ENCODE peak calls at places on chromosome 9, in seven cellular contexts. F is WERI-Rb-1, O is GM23248, U is heart left ventricle, H is bronchial epithelial cell, Q is brain microvascular endothelial cell, E is IMR-90. I is an unnamed sample. For H3K27me3, the result is how much of the 10 kb centered on the place peaks cover.

GRCh38 chr9:125867752-125868400 is 120.7 kb downstream of the PBX3 start:
- DNase-seq in F (no peak), O (peak), U (no peak), E (peak), Q (peak), H (peak), I (no peak)

GRCh38 chr9:22244141-22245011 is 202.2 kb upstream of the DMRTA1 start:
- DNase-seq in E (peak), F (peak), O (peak), U (no peak), H (peak), Q (peak), I (no peak)

GRCh38 chr9:123063172-123063508 is 29.7 kb downstream of the GPR21 start:
- DNase-seq in H (no peak), O (peak), Q (no peak), E (peak), F (no peak), U (no peak), I (no peak)

GRCh38 chr9:130587921-130588320 is 8.5 kb downstream of the FUBP3 start:
- DNase-seq in F (no peak), Q (no peak), U (no peak), E (no peak), H (no peak), O (no peak), I (no peak)

GRCh38 chr9:130186839-130187522 is 14.8 kb downstream of the NCS1 start:
- DNase-seq in O (peak), Q (no peak), F (peak), U (no peak), E (peak), H (peak), I (peak)

GRCh38 chr9:130627051-130627450 is 37.3 kb upstream of the PRDM12 start:
- DNase-seq in H (no peak), E (no peak), U (no peak), Q (no peak), O (no peak), F (no peak), I (no peak)

GRCh38 chr9:20316372-20316771 is 305.9 kb downstream of the MLLT3 start:
- DNase-seq in H (no peak), E (no peak), F (no peak), U (no peak), O (no peak), Q (no peak), I (no peak)

GRCh38 chr9:34929506-34930102 is 28.5 kb upstream of the PHF24 start:
- DNase-seq in F (peak), U (no peak), O (peak), H (peak), E (peak), Q (peak), I (peak)

GRCh38 chr9:21153688-21154608 is 12.3 kb upstream of the IFNW1 start:
- DNase-seq in F (peak), O (peak), Q (peak), H (peak), E (peak), U (no peak), I (peak)

GRCh38 chr9:26856413-26857032 is 36.1 kb downstream of the CAAP1 start:
- DNase-seq in F (peak), E (peak), H (peak), U (no peak), Q (peak), O (peak), I (peak)

GRCh38 chr9:70297141-70297540 is 38.4 kb downstream of the SMC5 start:
- DNase-seq in H (peak), O (peak), E (peak), U (no peak), F (no peak), Q (no peak), I (peak)

GRCh38 chr9:97759611-97760288 is 62.6 kb upstream of the XPA start:
- DNase-seq in F (no peak), U (no peak), E (no peak), O (peak), H (no peak), Q (no peak), I (peak)

GRCh38 chr9:135187365-135187764 is 99.9 kb downstream of the OLFM1 start:
- DNase-seq in Q (no peak), F (no peak), U (no peak), O (no peak), E (no peak), H (no peak), I (no peak)

GRCh38 chr9:101119206-101119819 is 90.8 kb downstream of the PLPPR1 start:
- DNase-seq in E (no peak), H (peak), Q (peak), U (peak), O (peak), F (peak), I (peak)

GRCh38 chr9:135170535-135170934 is 83.1 kb downstream of the OLFM1 start:
- DNase-seq in H (no peak), F (no peak), O (no peak), U (no peak), E (no peak), Q (no peak), I (no peak)

GRCh38 chr9:1869843-1870242 is 145.3 kb upstream of the SMARCA2 start:
- DNase-seq in O (peak), F (peak), U (no peak), H (peak), Q (no peak), E (no peak), I (no peak)

GRCh38 chr9:124674651-124675050 is 96.5 kb downstream of the NR6A1 start:
- DNase-seq in H (no peak), E (no peak), O (no peak), U (no peak), Q (no peak), F (no peak), I (no peak)

DNA sequence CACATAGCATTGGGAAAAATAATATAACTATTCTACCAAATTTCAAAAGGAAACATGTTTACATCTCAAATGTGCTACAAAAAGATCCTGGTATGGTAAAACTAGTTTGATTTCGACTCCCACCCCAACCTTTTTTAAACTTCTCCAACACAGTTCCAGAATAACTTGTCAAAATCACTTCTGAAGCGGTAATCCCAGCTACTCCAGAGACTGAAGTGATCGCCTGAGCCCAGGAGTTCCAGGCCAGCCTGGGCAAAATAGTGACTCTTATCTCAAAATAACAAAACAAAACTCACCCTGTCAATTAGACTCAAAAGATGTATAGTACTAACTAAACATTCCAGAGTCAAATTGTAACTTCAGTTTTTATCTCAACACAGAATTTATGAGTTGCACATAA is 71.3 kb upstream of the RNF38 start:
- DNase-seq in Q (no peak), E (no peak), H (peak), F (no peak), O (peak), U (no peak), I (no peak)
- H3K4me3 ChIP-seq in Q (no peak), E (no peak), H (no peak), F (no peak), O (peak), U (peak), I (peak)

GRCh38 chr9:131817073-131817472 is 77.2 kb upstream of the RAPGEF1 start:
- DNase-seq in O (no peak), F (no peak), H (no peak), Q (no peak), E (no peak), U (no peak), I (no peak)
- H3K27me3 ChIP-seq in O (half or more), F (under half), H (under half), Q (under half), E (half or more), U (under half), I (under half)

GRCh38 chr9:113350937-113351336 is 1.6 kb downstream of the BSPRY start:
- DNase-seq in U (no peak), H (no peak), Q (no peak), O (no peak), E (no peak), F (no peak), I (no peak)

GRCh38 chr9:113347479-113347878 is 1.9 kb upstream of the BSPRY start:
- DNase-seq in O (no peak), U (no peak), E (no peak), H (no peak), F (no peak), Q (no peak), I (no peak)

GRCh38 chr9:113350338-113350672 is 964 bp downstream of the BSPRY start:
- DNase-seq in U (no peak), H (no peak), E (no peak), F (peak), O (no peak), Q (no peak), I (no peak)

GRCh38 chr9:113349044-113349433 is 302 bp upstream of the BSPRY start:
- DNase-seq in H (no peak), E (no peak), U (no peak), F (no peak), O (no peak), Q (no peak), I (no peak)

GRCh38 chr9:113349434-113350337 is at the start of gene BSPRY:
- DNase-seq in U (no peak), H (no peak), O (peak), E (no peak), Q (no peak), F (no peak), I (no peak)
- H3K4me3 ChIP-seq in U (peak), H (peak), O (peak), E (no peak), Q (peak), F (peak), I (no peak)

GRCh38 chr9:136291306-136292025 is 12.4 kb downstream of the CCDC187 start:
- DNase-seq in F (no peak), Q (no peak), O (no peak), H (no peak), U (no peak), E (no peak), I (no peak)
- H3K27me3 ChIP-seq in F (under half), Q (under half), O (under half), H (under half), U (under half), E (under half), I (under half)

DNA sequence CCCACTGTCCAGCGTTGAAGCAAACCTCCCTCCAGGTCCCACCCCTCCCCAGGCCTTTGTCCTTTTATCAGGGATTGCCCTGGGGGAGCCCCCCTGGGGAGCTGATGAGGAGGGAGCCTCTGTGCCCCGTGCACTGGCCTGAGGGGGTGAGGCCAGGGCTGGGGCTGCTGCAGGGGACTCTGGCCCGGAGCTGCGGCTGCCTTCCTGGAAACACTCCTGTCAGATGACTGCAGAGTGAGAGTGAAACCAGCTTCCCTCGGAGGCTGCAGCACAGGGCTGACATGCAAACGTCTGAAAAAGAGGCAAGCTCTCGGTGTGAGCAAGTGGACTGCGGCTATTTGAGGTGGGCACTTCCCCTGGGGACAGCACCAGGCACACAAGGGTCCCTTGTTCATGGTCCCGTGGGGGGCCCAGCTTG is 4.6 kb upstream of the TRAF2 start:
- DNase-seq in U (no peak), O (peak), Q (no peak), E (peak), F (no peak), H (no peak), I (no peak)
- H3K4me3 ChIP-seq in U (peak), O (no peak), Q (no peak), E (no peak), F (no peak), H (no peak), I (no peak)

DNA sequence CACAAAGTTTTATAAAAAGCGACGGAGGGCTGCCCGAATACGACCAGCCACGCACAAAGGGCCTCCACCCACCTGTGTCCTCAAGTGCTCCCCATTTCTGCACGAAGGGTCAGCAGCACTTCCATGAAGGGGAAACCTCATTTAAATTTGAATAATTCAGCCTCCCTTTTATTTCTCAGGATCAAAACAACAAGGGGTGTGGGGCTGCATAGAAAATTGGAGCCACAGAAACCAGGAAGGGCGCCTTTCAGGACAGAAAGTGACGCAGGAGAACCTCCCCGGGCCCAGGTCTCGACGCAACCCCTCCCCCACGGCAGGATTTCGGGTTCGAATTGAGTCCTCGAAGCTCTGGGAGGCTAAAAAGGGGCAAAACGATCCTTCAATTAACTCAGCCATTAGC is 2.1 kb downstream of the NRARP start:
- DNase-seq in Q (no peak), U (no peak), E (no peak), H (no peak), O (no peak), F (peak), I (no peak)
- H3K27me3 ChIP-seq in Q (under half), U (under half), E (under half), H (under half), O (under half), F (under half), I (under half)

DNA sequence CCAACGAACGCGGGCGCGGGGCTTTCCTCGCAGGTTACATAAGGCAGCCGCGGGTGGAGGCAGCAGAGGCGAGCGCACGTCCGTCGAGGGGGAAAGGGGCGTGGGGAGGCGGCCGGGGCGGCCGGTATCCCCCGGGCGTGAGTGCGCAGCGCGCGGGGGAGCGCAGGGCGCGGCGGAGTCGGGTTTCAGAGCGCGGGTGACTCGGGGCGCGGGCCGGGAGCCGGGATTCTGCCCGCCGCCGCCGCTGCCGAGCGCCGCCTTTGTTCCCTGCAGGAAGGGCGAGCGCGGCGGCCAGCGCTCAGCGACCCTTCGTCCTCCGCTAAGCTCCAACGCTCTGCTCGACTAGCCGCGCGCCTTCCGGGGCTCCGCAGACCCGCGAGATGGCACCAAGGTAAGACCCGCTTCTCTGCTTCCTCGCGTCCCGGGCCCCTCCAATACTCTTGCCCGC is at the start of gene COL15A1:
- DNase-seq in Q (no peak), U (no peak), O (peak), F (peak), E (no peak), H (no peak), I (no peak)
- H3K4me3 ChIP-seq in Q (peak), U (peak), O (peak), F (peak), E (peak), H (no peak), I (peak)

GRCh38 chr9:38215465-38215864 is 146.4 kb upstream of the SHB start:
- DNase-seq in E (no peak), F (no peak), H (no peak), Q (no peak), O (no peak), U (no peak), I (no peak)
- H3K27me3 ChIP-seq in E (under half), F (under half), H (under half), Q (under half), O (half or more), U (under half), I (under half)

DNA sequence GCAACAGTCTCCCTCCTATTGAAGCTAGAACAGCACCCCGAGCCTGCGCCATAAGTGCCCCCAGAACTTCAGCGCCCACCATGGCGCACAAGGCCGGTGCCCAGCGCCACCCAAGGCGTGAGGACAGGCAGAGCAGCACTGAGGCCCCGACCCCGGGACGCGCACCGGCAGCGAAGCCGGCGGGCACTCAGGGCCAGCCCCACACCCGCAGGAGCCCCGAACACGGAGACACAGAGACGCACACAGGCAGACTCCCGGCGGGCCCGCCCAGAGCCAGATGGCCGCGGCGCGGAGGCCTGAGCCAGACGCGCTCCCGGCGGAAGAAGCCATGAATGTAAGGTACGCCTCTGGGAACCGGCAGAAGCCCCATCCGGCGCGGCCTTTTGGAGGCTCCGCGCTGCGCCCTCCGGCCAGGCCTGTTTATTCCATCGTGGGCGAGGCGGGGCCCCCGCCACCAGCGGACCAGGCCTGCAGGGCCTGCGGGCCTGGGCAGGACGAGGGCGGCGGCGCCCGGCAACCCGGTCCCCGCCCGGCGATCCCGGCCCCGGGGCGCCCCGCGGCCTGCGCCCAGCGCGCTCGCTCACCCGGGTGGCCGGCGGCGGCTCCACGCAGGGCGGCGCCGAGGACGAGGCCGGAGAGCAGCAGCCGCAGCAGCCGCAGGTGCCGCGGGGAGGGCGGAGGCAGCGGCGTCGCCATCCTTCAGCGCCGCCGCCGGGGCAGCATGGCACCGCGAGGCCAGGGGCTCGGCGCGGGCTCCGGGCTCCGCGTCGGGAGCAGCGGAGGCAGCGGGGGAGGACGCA is 483 bp downstream of the NPDC1 start:
- DNase-seq in O (peak), F (peak), E (peak), U (no peak), Q (peak), H (no peak), I (peak)
- H3K4me3 ChIP-seq in O (peak), F (peak), E (peak), U (peak), Q (peak), H (peak), I (peak)

DNA sequence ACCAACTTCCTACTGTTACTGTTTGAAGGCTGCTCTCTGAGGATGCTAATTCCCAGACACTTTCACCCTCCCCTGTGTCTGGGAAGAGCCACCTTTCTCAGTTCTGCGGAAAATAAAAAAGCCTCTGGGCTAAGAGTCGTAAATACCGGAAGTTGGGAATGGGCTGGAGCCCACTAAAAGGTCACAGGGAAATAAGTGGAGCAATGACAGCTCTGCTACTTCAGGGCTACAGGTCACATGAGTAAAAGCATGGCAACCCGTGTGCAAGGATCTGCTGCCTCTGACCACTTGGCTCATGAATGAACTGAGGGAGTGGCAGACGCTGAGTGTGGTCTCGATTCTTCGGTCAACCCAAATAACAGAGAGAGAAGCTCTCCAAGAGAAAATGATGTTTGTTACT is 25.8 kb upstream of the ATP6V1G1 start:
- DNase-seq in Q (no peak), O (no peak), E (no peak), U (no peak), F (no peak), H (no peak), I (no peak)
- H3K27me3 ChIP-seq in Q (under half), O (under half), E (under half), U (under half), F (under half), H (under half), I (under half)

I was measured in MG63.